ENCODE peak calls at places on chromosomes 6 and 20, in six cellular contexts. O is naive thymus-derived CD4-positive, alpha-beta T cell; R is mammary epithelial cell; W is uterus; I is spleen; A is kidney. X is an unnamed sample. For H3K4me1, the result is how much of the 10 kb centered on the place peaks cover.

GRCh38 chr6:147161974-147162495 is 42.2 kb upstream of the STXBP5 start:
- DNase-seq in A (no peak), I (no peak), O (no peak), R (peak), W (no peak), X (no peak)

GRCh38 chr6:89197141-89197540 is 20.0 kb downstream of the GABRR1 start:
- DNase-seq in A (no peak), R (no peak), W (no peak), I (no peak), O (no peak), X (no peak)

GRCh38 chr20:32534661-32535240 is 50.4 kb downstream of the NOL4L start:
- DNase-seq in W (no peak), I (no peak), O (no peak), R (no peak), A (no peak), X (peak)

GRCh38 chr20:5270608-5271007 is 46.1 kb downstream of the PROKR2 start:
- DNase-seq in R (no peak), I (no peak), A (no peak), O (no peak), W (no peak), X (no peak)

GRCh38 chr6:156557269-156557885 is 219.8 kb upstream of the ARID1B start:
- DNase-seq in I (peak), R (no peak), W (no peak), A (no peak), O (no peak), X (no peak)

GRCh38 chr20:50584687-50585086 is 74.5 kb downstream of the PTPN1 start:
- DNase-seq in R (no peak), A (peak), I (peak), O (no peak), W (no peak), X (no peak)

GRCh38 chr6:166586424-166587156 is at the start of gene RAMACL:
- DNase-seq in R (peak), W (no peak), O (no peak), I (peak), A (no peak), X (peak)

GRCh38 chr6:143940011-143940597 is 68.0 kb downstream of the PLAGL1 start:
- DNase-seq in I (no peak), O (no peak), R (peak), W (peak), A (no peak), X (peak)

GRCh38 chr6:110217255-110217654 is 37.0 kb downstream of the CDC40 start:
- DNase-seq in W (no peak), R (peak), A (no peak), O (no peak), I (no peak), X (no peak)

GRCh38 chr6:150600302-150601017 is 775 bp downstream of the PLEKHG1 start:
- DNase-seq in A (peak), R (peak), W (peak), O (peak), I (peak), X (peak)

GRCh38 chr6:160426146-160426545 is 78.0 kb downstream of the SLC22A3 start:
- DNase-seq in A (no peak), I (no peak), W (no peak), R (no peak), O (no peak), X (no peak)

GRCh38 chr6:30206152-30206551 is 7.1 kb downstream of the TRIM26 start:
- DNase-seq in A (no peak), O (no peak), W (no peak), I (no peak), R (no peak), X (no peak)

GRCh38 chr6:37653933-37654565 is 43.6 kb downstream of the MDGA1 start:
- DNase-seq in O (no peak), A (no peak), R (peak), I (no peak), W (no peak), X (peak)

GRCh38 chr6:33427585-33428218 is 7.8 kb downstream of the SYNGAP1 start:
- DNase-seq in W (peak), I (peak), A (peak), R (no peak), O (peak), X (peak)

GRCh38 chr6:101711518-101711917 is 318.0 kb downstream of the GRIK2 start:
- DNase-seq in R (no peak), W (no peak), I (no peak), A (no peak), O (no peak), X (no peak)

DNA sequence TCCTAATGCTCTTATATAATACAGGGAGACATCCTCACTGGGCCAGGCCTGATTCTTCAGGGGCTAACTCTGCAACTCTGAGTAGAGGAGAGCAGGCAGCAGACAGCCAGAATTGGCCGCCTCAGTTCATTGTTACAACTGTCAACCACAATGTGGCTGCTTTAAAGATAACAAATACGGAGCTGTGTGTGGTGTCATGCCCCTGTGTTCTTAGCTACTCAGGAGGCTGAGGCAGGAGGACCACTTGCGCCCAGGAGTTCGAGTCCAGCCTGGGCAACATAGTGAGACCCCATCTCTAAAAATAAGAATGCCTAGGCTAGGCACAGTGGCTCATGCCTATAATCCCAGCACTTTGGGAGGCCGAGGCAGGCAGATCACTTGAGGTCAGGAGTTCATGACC is 34.3 kb downstream of the CEP250 start:
- DNase-seq in R (no peak), W (no peak), I (no peak), A (no peak), O (no peak), X (no peak)
- H3K4me1 ChIP-seq in R (under half), W (under half), I (under half), A (under half), O (under half), X (under half)

GRCh38 chr6:111972714-111973678 is 80.9 kb upstream of the CCN6 start:
- DNase-seq in R (peak), I (no peak), A (peak), W (peak), O (peak), X (no peak)
- H3K27ac ChIP-seq in R (peak), I (peak), A (peak), W (peak), O (peak), X (no peak)

GRCh38 chr20:14333734-14334133 is 3.7 kb downstream of the FLRT3 start:
- DNase-seq in R (no peak), A (no peak), I (no peak), O (no peak), W (no peak), X (no peak)
- H3K4me3 ChIP-seq in R (peak), A (peak), I (no peak), O (no peak), W (no peak), X (no peak)

DNA sequence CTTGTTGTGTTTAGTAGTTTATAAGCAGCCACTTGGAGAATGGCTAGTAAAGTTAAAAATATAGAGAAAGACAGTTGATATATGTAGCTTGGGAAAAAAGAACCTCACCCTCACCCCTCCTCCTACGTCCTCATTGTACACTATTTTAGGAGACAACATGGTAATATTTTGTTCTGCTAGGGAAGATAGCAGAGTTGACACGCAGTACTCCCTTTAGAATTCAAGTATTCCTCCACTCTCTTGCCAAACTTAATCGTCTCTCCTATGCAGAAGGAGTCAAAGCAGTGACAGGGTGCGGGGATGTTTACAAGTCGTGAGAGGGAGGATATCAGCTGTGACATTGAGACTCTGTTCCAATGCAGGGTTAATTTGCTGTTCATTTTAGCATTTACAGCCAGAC is 97.5 kb downstream of the SOBP start:
- DNase-seq in R (no peak), I (no peak), A (no peak), O (no peak), W (no peak), X (no peak)
- H3K4me1 ChIP-seq in R (under half), I (under half), A (under half), O (under half), W (under half), X (under half)

GRCh38 chr6:168684471-168684870 is 243.5 kb downstream of the SMOC2 start:
- DNase-seq in R (no peak), W (no peak), I (no peak), A (no peak), O (no peak), X (no peak)
- H3K27ac ChIP-seq in R (no peak), W (no peak), I (no peak), A (no peak), O (no peak), X (no peak)

DNA sequence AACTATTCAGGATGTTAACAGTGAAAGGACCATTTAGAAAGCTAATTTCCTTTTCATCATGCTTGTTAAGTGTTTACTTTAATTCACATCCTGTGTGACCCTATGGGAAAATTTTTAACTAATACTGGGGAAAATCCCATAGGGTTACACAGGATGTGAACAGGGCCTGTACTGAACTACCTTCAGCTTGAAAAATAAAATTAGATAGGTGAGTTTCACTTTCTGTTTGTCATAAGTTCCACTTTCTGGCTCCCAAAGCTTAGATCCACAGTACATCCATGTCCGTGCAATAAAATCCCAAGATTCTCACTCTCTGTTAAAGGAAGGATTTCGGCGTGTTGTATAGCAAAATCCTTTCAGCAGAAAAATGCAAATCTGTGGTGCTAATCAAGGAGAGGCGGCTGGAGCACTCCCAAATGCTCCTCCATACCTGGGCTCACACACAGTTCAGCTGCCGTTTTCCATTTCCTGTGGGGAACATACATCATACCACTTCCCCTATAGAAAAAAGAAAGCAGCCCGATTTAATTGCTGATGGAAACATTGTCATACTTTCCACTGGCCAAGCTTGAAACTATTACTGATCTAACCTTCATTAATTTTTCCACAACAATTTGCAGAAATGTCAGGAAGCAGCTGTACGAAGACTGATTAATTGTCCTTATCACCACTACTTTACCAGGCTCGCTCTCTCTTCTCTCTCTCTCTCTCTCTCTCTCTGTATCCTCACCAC is 125.2 kb downstream of the HIVEP2 start:
- DNase-seq in O (no peak), I (no peak), R (peak), W (no peak), A (no peak), X (peak)
- H3K4me3 ChIP-seq in O (peak), I (peak), R (peak), W (peak), A (peak), X (peak)

GRCh38 chr6:57313711-57314471 is 3.5 kb upstream of the PRIM2 start:
- DNase-seq in R (peak), A (no peak), I (no peak), O (no peak), W (peak), X (no peak)
- H3K4me1 ChIP-seq in R (under half), A (under half), I (under half), O (under half), W (under half), X (under half)

DNA sequence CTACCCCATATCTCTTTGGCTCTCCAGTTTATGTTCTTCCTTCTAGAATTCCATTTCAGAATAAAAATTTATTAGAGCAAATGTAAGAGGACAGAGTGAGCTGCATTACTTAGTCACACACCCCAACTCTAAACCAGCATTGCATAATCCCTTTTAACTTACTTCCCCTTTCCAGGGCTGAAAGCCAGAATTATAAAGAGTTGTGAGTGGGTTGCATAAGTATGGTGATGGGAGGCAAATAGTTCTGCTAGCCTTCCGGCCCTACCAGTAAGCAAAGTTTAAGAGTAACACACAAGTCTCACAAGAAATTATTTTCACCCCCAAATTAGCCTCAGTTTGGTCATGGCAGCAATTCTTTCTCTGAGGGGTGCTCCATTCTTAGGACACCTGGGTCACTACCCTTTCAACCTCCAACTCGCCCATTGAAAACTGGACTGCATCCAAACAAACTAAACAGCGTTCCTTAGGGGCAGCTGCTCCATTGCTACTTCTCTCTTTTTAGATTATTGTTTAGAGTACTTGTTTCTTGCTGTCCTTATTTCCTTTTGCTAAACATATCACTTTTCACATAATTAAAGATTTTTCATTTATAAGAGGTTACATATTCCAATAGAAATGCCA is 1.6 kb downstream of the KIAA0408 start:
- DNase-seq in I (no peak), R (peak), O (no peak), W (no peak), A (no peak), X (no peak)
- H3K27ac ChIP-seq in I (peak), R (no peak), O (no peak), W (peak), A (no peak), X (no peak)

DNA sequence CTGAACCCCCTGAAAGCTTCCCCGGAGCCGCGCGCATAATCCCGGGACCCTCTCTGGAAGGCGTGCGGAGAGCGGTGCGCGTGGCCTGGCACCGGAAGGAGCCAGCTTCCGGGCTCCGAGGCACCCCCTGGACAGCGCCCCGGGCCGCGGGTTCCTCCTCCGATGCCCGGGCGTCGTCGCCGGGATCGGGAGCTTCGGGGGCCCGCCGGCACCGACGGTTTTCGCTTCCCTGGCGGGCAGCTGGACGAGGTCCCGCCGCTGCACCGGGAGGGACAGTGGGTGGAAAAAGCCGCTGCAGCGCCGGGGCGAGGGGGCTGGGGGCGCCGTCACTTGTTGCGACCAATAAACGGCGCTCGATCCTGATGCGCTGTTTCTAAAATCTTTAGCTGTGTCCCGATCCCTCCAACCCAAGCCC is 573 bp upstream of the SLC35D3 start:
- DNase-seq in I (no peak), R (no peak), O (no peak), W (no peak), A (no peak), X (no peak)
- H3K4me3 ChIP-seq in I (peak), R (peak), O (peak), W (peak), A (peak), X (no peak)

X was measured in OCI-LY7.